ENCODE peak calls at places on chromosomes 5 and 9, in six cellular contexts. Y is hepatocyte, C is IMR-90, M is GM23248, I is prostate gland, Z is neuronal stem cell. O is an unnamed sample. For H3K9me3, the result is how much of the 10 kb centered on the place peaks cover.

GRCh38 chr9:87818308-87818707 is 64.4 kb upstream of the SPATA31E1 start:
- DNase-seq in Y (no peak), C (no peak), M (no peak), I (no peak), Z (no peak), O (peak)

GRCh38 chr5:43104102-43104501 is 16.6 kb upstream of the ZNF131 start:
- DNase-seq in Y (no peak), C (no peak), M (no peak), I (no peak), Z (no peak), O (no peak)

GRCh38 chr9:16883586-16883985 is 13.1 kb upstream of the BNC2 start:
- DNase-seq in Y (no peak), C (peak), M (peak), I (no peak), Z (no peak), O (no peak)

GRCh38 chr5:111676926-111677415 is 80.0 kb downstream of the NREP start:
- DNase-seq in Y (no peak), C (no peak), M (peak), I (no peak), Z (no peak), O (no peak)

GRCh38 chr9:121645853-121646807 is 5.3 kb upstream of the DAB2IP start:
- DNase-seq in Y (no peak), C (no peak), M (no peak), I (no peak), Z (no peak), O (no peak)

GRCh38 chr5:87399720-87400119 is 13.0 kb downstream of the CCNH start:
- DNase-seq in Y (no peak), C (no peak), M (no peak), I (no peak), Z (no peak), O (no peak)

GRCh38 chr9:128456613-128457061 is 831 bp downstream of the ODF2 start:
- DNase-seq in Y (peak), C (peak), M (peak), I (peak), Z (peak), O (peak)

GRCh38 chr5:164353155-164353554 is 847.7 kb downstream of the MAT2B start:
- DNase-seq in Y (no peak), C (peak), M (no peak), I (no peak), Z (no peak), O (peak)

GRCh38 chr9:126947529-126947928 is 32.9 kb downstream of the RALGPS1 start:
- DNase-seq in Y (no peak), C (no peak), M (no peak), I (no peak), Z (no peak), O (no peak)

GRCh38 chr5:138752341-138752950 is 779 bp upstream of the CTNNA1 start:
- DNase-seq in Y (peak), C (no peak), M (peak), I (peak), Z (peak), O (peak)

GRCh38 chr9:70519912-70520724 is 105.7 kb upstream of the KLF9 start:
- DNase-seq in Y (no peak), C (no peak), M (no peak), I (no peak), Z (no peak), O (no peak)

GRCh38 chr5:37810311-37810710 is 29.5 kb downstream of the GDNF start:
- DNase-seq in Y (no peak), C (peak), M (peak), I (no peak), Z (no peak), O (peak)

GRCh38 chr9:123997665-123998277 is 13.8 kb upstream of the LHX2 start:
- DNase-seq in Y (no peak), C (peak), M (no peak), I (peak), Z (no peak), O (no peak)

GRCh38 chr5:158727771-158728311 is 371.9 kb downstream of the EBF1 start:
- DNase-seq in Y (no peak), C (no peak), M (peak), I (no peak), Z (no peak), O (peak)

GRCh38 chr5:127492854-127493738 is 24.3 kb upstream of the PRRC1 start:
- DNase-seq in Y (peak), C (peak), M (peak), I (no peak), Z (peak), O (peak)

GRCh38 chr5:90875456-90875855 is 316.9 kb downstream of the ADGRV1 start:
- DNase-seq in Y (no peak), C (no peak), M (no peak), I (no peak), Z (no peak), O (no peak)

GRCh38 chr5:42759456-42759855 is 2.8 kb downstream of the CCDC152 start:
- DNase-seq in Y (no peak), C (no peak), M (no peak), I (no peak), Z (no peak), O (no peak)

GRCh38 chr5:74233571-74233970 is 407.0 kb downstream of the ENC1 start:
- DNase-seq in Y (no peak), C (peak), M (peak), I (no peak), Z (no peak), O (peak)

GRCh38 chr9:94933429-94933828 is 206.9 kb downstream of the AOPEP start:
- DNase-seq in Y (no peak), C (peak), M (peak), I (no peak), Z (no peak), O (peak)

GRCh38 chr5:139951296-139951924 is 91.7 kb downstream of the NRG2 start:
- DNase-seq in Y (no peak), C (no peak), M (no peak), I (no peak), Z (no peak), O (no peak)

DNA sequence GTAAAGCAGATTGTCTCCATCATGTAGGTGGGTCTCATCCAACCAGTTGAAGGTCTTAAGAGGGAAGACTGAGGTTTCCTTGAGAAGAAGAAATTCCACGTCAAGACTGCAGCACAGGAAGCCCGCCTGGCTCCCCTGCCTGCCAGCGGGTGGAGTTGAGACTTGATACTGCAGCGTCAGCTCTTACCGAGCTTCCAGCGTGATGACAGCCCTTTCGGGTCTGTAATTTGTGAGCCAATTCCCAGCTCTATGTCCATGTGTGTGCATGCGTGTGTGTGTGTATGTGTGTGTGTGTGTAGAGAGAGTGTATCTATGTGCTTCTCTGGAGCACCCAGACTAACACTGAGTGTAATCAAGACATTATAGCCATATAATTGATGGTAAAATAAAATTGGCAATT is 379.7 kb upstream of the IRX2 start:
- DNase-seq in Y (no peak), C (no peak), M (no peak), I (no peak), Z (no peak), O (no peak)
- H3K9me3 ChIP-seq in Y (under half), C (under half), M (under half), I (under half), Z (under half), O (under half)

GRCh38 chr9:110669439-110669838 is 848 bp downstream of the MUSK start:
- DNase-seq in Y (no peak), C (no peak), M (no peak), I (no peak), Z (no peak), O (peak)

GRCh38 chr9:110668528-110669167 is at the start of gene MUSK:
- DNase-seq in Y (no peak), C (peak), M (no peak), I (no peak), Z (no peak), O (no peak)

GRCh38 chr9:110671849-110672248 is 3.3 kb downstream of the MUSK start:
- DNase-seq in Y (no peak), C (no peak), M (no peak), I (no peak), Z (no peak), O (no peak)

DNA sequence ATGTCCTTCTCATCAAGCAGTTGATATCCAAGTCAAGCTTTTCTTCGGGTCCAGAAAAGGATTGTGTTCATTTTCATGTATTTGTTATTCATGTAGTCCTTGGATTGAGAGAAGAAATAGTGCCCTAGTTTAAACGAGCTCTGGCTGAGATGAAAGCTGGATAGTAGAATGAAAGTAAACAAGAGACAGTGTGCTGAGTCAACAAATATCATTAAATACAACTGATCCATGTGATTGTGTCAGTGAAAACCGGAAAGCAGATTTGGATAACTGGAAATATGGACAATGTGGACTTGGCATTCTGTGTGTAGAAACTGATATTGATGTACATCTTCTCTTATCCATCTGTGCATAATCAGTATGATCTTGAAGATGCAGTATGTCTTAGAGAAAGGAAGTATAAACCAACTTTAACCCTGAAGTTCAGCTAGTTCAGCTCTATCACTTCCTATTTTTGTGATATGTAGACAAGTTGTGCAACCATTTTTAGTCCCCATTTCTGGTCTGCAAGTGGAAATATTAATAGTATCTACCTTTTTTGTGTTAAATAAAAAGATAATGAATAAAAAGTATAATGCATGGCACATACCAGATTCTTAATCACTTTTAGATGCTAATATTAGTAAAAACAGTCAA is 4.4 kb downstream of the MUSK start:
- DNase-seq in Y (no peak), C (no peak), M (no peak), I (no peak), Z (no peak), O (no peak)
- H3K9me3 ChIP-seq in Y (under half), C (under half), M (under half), I (under half), Z (under half), O (under half)

DNA sequence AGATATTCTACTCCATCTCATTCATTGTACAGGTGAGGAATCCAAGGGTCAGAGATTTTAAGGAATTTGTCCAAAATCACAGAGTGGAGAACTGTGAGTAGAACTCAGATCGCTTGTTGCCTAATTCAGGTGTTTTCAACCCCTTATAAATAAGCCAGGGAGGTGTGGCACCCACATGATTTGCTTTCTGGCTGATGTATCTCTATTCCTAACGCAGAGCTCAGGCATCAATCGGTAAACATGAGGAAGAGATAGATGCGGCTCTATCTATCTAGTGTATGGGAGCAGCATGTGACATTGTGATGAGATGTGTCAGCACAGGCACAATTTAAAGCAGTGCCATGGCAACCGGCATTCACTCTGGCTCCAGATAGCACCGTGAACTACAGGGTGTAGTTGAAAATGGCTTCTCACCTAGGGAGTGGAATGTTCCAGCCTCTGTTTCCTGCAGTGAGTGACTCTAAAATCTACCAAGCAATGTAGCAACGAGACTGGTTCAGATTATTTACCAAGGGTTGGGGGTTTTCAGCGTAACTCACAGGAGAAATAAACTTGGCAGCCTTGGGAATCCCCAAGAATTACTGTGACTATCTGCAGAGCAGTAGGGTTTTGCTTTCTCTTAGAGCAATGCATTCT is 53.4 kb upstream of the SUB1 start:
- DNase-seq in Y (peak), C (peak), M (peak), I (no peak), Z (no peak), O (peak)
- H3K9me3 ChIP-seq in Y (under half), C (under half), M (under half), I (under half), Z (under half), O (under half)

GRCh38 chr9:26054600-26055516 is 376.6 kb upstream of the TUSC1 start:
- DNase-seq in Y (no peak), C (no peak), M (peak), I (no peak), Z (no peak), O (peak)
- H3K9me3 ChIP-seq in Y (under half), C (under half), M (under half), I (under half), Z (under half), O (under half)

GRCh38 chr9:77019810-77020437 is 469 bp downstream of the FOXB2 start:
- DNase-seq in Y (no peak), C (no peak), M (no peak), I (no peak), Z (no peak), O (no peak)
- H3K9me3 ChIP-seq in Y (under half), C (under half), M (under half), I (under half), Z (under half), O (under half)

DNA sequence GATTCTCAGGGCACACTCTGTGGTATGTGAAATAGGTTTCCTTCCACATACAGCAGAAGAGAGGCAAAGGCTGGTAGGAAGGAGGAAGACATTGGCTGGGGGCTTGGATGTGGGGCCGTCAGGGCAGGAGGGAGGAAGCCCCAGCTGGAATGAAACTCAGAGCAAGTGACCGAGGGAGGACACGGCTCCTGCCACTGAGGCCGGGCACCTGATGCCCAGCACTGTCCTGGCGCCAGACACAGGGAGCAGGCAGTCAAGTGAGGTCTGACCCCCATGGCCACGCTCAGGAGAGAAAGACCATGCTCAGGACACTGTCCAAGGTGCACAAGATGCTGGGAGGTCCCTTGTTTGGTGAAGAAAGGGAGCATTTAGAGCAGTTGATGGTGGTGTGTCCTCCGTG is 245.5 kb downstream of the CACNA1B start:
- DNase-seq in Y (no peak), C (no peak), M (no peak), I (no peak), Z (no peak), O (no peak)
- H3K9me3 ChIP-seq in Y (under half), C (under half), M (under half), I (under half), Z (under half), O (under half)

GRCh38 chr9:96818535-96818934 is 35.8 kb downstream of the ZNF782 start:
- DNase-seq in Y (no peak), C (no peak), M (peak), I (no peak), Z (no peak), O (no peak)
- H3K9me3 ChIP-seq in Y (half or more), C (under half), M (under half), I (under half), Z (under half), O (half or more)

O was measured in adipocyte.